ENCODE peak calls at places on chromosomes 12 and 14, in four cellular contexts. T is endothelial cell, V is Peyer's patch, K is naive B cell. E is an unnamed sample.

GRCh38 chr14:64766430-64767151 is 62.4 kb downstream of the PLEKHG3 start:
- DNase-seq in T (no peak), V (peak; percentile 52), K (no peak), E (no peak)

GRCh38 chr12:66168410-66168809 is 1.4 kb downstream of the TMBIM4 start:
- DNase-seq in T (no peak), V (no peak), K (no peak), E (no peak)

GRCh38 chr14:99755068-99755405 is 38.2 kb upstream of the EML1 start:
- DNase-seq in T (no peak), V (peak; percentile 15), K (no peak), E (no peak)

GRCh38 chr12:132489078-132489601 is 811 bp upstream of the FBRSL1 start:
- DNase-seq in T (peak; percentile 35), V (peak; percentile 71), K (peak; percentile 83), E (no peak)

GRCh38 chr12:54749191-54749818 is 101.1 kb upstream of the DCD start:
- DNase-seq in T (peak; percentile 34), V (no peak), K (peak; percentile 46), E (no peak)

GRCh38 chr12:58416211-58416610 is 474.8 kb downstream of the ATP23 start:
- DNase-seq in T (no peak), V (no peak), K (no peak), E (no peak)

GRCh38 chr14:59688224-59689170 is 111.9 kb upstream of the CCDC175 start:
- DNase-seq in T (peak; percentile 59), V (peak; percentile 48), K (no peak), E (no peak)

GRCh38 chr12:116882742-116883141 is 1.5 kb upstream of the HRK start:
- DNase-seq in T (no peak), V (no peak), K (peak; percentile 35), E (no peak)

GRCh38 chr12:63967358-63967757 is 122.9 kb downstream of the SRGAP1 start:
- DNase-seq in T (no peak), V (no peak), K (no peak), E (no peak)

E was measured in cerebellar nuclear complex.